ENCODE peak calls at places on chromosome 6, in ten cellular contexts. R is activated T-cell treated with anti-CD3 and anti-CD28 coated beads for 4 hours; L is progenitor cell of endocrine pancreas; I is CD8-positive, alpha-beta memory T cell; S is HCEC 1CT; Z is endothelial cell; P is A172; V is OCI-M1; D is GM23248; H is AG08396. N is an unnamed sample.

GRCh38 chr6:113281014-113281810 is 575.9 kb upstream of the MARCKS start:
- DNase-seq in R (no peak), L (no peak), I (no peak), S (no peak), Z (no peak), P (no peak), V (no peak), D (peak), H (no peak), N (no peak)

GRCh38 chr6:167745660-167746376 is 80.9 kb upstream of the AFDN start:
- DNase-seq in R (no peak), L (no peak), I (no peak), S (no peak), Z (no peak), P (no peak), V (no peak), D (no peak), H (no peak), N (no peak)

GRCh38 chr6:139296927-139297326 is 5.1 kb upstream of the TXLNB start:
- DNase-seq in R (no peak), L (no peak), I (no peak), S (peak), Z (no peak), P (peak), V (peak), D (peak), H (no peak), N (no peak)

GRCh38 chr6:113489946-113490345 is 367.2 kb upstream of the MARCKS start:
- DNase-seq in R (no peak), L (no peak), I (no peak), S (no peak), Z (no peak), P (no peak), V (no peak), D (peak), H (no peak), N (no peak)

GRCh38 chr6:169162968-169163903 is 90.4 kb downstream of the THBS2 start:
- DNase-seq in R (no peak), L (no peak), I (no peak), S (peak), Z (no peak), P (peak), V (no peak), D (peak), H (peak), N (no peak)

GRCh38 chr6:125191916-125192609 is 38.5 kb downstream of the TPD52L1 start:
- DNase-seq in R (peak), L (no peak), I (peak), S (peak), Z (peak), P (peak), V (peak), D (peak), H (peak), N (peak)

GRCh38 chr6:35363293-35363750 is 21.0 kb downstream of the PPARD start:
- DNase-seq in R (no peak), L (no peak), I (no peak), S (no peak), Z (no peak), P (no peak), V (no peak), D (peak), H (no peak), N (peak)

GRCh38 chr6:150377211-150377781 is 8.5 kb downstream of the IYD start:
- DNase-seq in R (no peak), L (no peak), I (no peak), S (no peak), Z (no peak), P (no peak), V (peak), D (peak), H (peak), N (no peak)

GRCh38 chr6:32177182-32177787 is 920 bp upstream of the RNF5 start:
- DNase-seq in R (no peak), L (no peak), I (no peak), S (no peak), Z (no peak), P (no peak), V (peak), D (no peak), H (no peak), N (no peak)

GRCh38 chr6:82144852-82145332 is 102.7 kb downstream of the IBTK start:
- DNase-seq in R (no peak), L (no peak), I (no peak), S (peak), Z (no peak), P (peak), V (no peak), D (peak), H (peak), N (peak)

GRCh38 chr6:28710466-28711191 is 184.9 kb downstream of the GPX5 start:
- DNase-seq in R (no peak), L (no peak), I (no peak), S (peak), Z (peak), P (peak), V (peak), D (no peak), H (peak), N (peak)

GRCh38 chr6:105985816-105986632 is 100.1 kb upstream of the PRDM1 start:
- DNase-seq in R (no peak), L (no peak), I (no peak), S (no peak), Z (no peak), P (no peak), V (no peak), D (no peak), H (no peak), N (no peak)

GRCh38 chr6:41785689-41786450 is 1.6 kb upstream of the TOMM6 start:
- DNase-seq in R (no peak), L (no peak), I (no peak), S (no peak), Z (no peak), P (no peak), V (no peak), D (peak), H (peak), N (peak)

GRCh38 chr6:101605874-101606273 is 212.4 kb downstream of the GRIK2 start:
- DNase-seq in R (no peak), L (no peak), I (no peak), S (no peak), Z (no peak), P (no peak), V (no peak), D (no peak), H (no peak), N (peak)

GRCh38 chr6:47366335-47366879 is 56.7 kb upstream of the TNFRSF21 start:
- DNase-seq in R (no peak), L (no peak), I (no peak), S (no peak), Z (no peak), P (no peak), V (no peak), D (no peak), H (no peak), N (no peak)

GRCh38 chr6:148969679-148970078 is 222.8 kb downstream of the UST start:
- DNase-seq in R (no peak), L (no peak), I (no peak), S (no peak), Z (no peak), P (no peak), V (no peak), D (peak), H (peak), N (peak)

GRCh38 chr6:23244300-23244699 is 674.9 kb downstream of the HDGFL1 start:
- DNase-seq in R (no peak), L (no peak), I (no peak), S (peak), Z (no peak), P (no peak), V (no peak), D (peak), H (peak), N (no peak)

GRCh38 chr6:66496659-66497058 is 789.6 kb upstream of the EYS start:
- DNase-seq in R (no peak), L (no peak), I (no peak), S (peak), Z (peak), P (peak), V (peak), D (no peak), H (peak), N (peak)

GRCh38 chr6:82953871-82954270 is 111.8 kb downstream of the UBE3D start:
- DNase-seq in R (no peak), L (no peak), I (no peak), S (no peak), Z (no peak), P (no peak), V (no peak), D (peak), H (no peak), N (no peak)

GRCh38 chr6:49552596-49552995 is 2.1 kb downstream of the C6orf141 start:
- DNase-seq in R (no peak), L (no peak), I (no peak), S (peak), Z (no peak), P (no peak), V (no peak), D (no peak), H (no peak), N (no peak)

GRCh38 chr6:66226099-66226498 is 519.1 kb upstream of the EYS start:
- DNase-seq in R (no peak), L (no peak), I (no peak), S (no peak), Z (no peak), P (no peak), V (no peak), D (peak), H (peak), N (no peak)

GRCh38 chr6:110671447-110671846 is 143.8 kb downstream of the CDK19 start:
- DNase-seq in R (no peak), L (no peak), I (no peak), S (no peak), Z (no peak), P (no peak), V (no peak), D (no peak), H (no peak), N (no peak)

GRCh38 chr6:35723587-35723986 is 13.2 kb upstream of the ARMC12 start:
- DNase-seq in R (no peak), L (no peak), I (no peak), S (no peak), Z (no peak), P (no peak), V (no peak), D (no peak), H (no peak), N (no peak)

GRCh38 chr6:23823421-23823820 is 302.6 kb upstream of the NRSN1 start:
- DNase-seq in R (no peak), L (no peak), I (no peak), S (no peak), Z (no peak), P (no peak), V (peak), D (no peak), H (no peak), N (no peak)

GRCh38 chr6:36625161-36625919 is 31.2 kb downstream of the SRSF3 start:
- DNase-seq in R (no peak), L (no peak), I (no peak), S (no peak), Z (no peak), P (no peak), V (no peak), D (peak), H (peak), N (no peak)

GRCh38 chr6:144305985-144306384 is 20.9 kb downstream of the UTRN start:
- DNase-seq in R (no peak), L (no peak), I (no peak), S (peak), Z (no peak), P (no peak), V (peak), D (peak), H (peak), N (no peak)

GRCh38 chr6:26258199-26258977 is 106.6 kb upstream of the BTN3A2 start:
- DNase-seq in R (no peak), L (no peak), I (no peak), S (no peak), Z (no peak), P (no peak), V (peak), D (no peak), H (no peak), N (no peak)

N was measured in HEK293T.